ENCODE peak calls at places on chromosome 14, in nine cellular contexts. U is stimulated activated naive CD8-positive, alpha-beta T cell treated with anti-CD3 and anti-CD28 coated beads, Interleukin-15, Interleukin-2, amounts not matched to agents 100 U/mL and 50 U/mL, for 24 hours; W is EH; C is activated CD8-positive, alpha-beta T cell treated with anti-CD3 and anti-CD28 coated beads for 36 hours; X is keratinocyte; N is GM04504; M is PC-3; R is mucosa of descending colon; Y is AG10803. T is an unnamed sample.
A peak's percentile ranks its signal among the peaks of the same experiment; 100 is the strongest.

GRCh38 chr14:53390008-53390407 is 236.9 kb upstream of the DDHD1 start:
- DNase-seq in U (no peak), W (no peak), C (no peak), X (peak; percentile 53), N (no peak), M (no peak), R (no peak), Y (no peak), T (no peak)

GRCh38 chr14:68995731-68996130 is 16.6 kb upstream of the ACTN1 start:
- DNase-seq in U (no peak), W (no peak), C (no peak), X (no peak), N (no peak), M (no peak), R (no peak), Y (no peak), T (no peak)

GRCh38 chr14:35806006-35806907 is 2.8 kb downstream of the RALGAPA1 start:
- DNase-seq in U (no peak), W (no peak), C (no peak), X (no peak), N (no peak), M (no peak), R (no peak), Y (no peak), T (no peak)

GRCh38 chr14:71319646-71320045 is 412.4 kb downstream of the PCNX1 start:
- DNase-seq in U (no peak), W (peak; percentile 45), C (peak; percentile 13), X (no peak), N (no peak), M (peak; percentile 36), R (no peak), Y (peak; percentile 22), T (no peak)

GRCh38 chr14:99387880-99388279 is 92.8 kb downstream of the SETD3 start:
- DNase-seq in U (no peak), W (peak; percentile 4), C (no peak), X (no peak), N (no peak), M (no peak), R (no peak), Y (no peak), T (no peak)

GRCh38 chr14:37894463-37894862 is 299.0 kb downstream of the TTC6 start:
- DNase-seq in U (no peak), W (no peak), C (no peak), X (no peak), N (no peak), M (no peak), R (no peak), Y (no peak), T (no peak)

GRCh38 chr14:52351561-52352491 is 37.7 kb downstream of the PTGER2 start:
- DNase-seq in U (peak; percentile 47), W (peak; percentile 86), C (peak; percentile 78), X (no peak), N (peak; percentile 78), M (peak; percentile 57), R (peak; percentile 44), Y (peak; percentile 81), T (peak; percentile 53)

GRCh38 chr14:67940894-67941455 is 121.4 kb downstream of the RAD51B start:
- DNase-seq in U (no peak), W (peak; percentile 88), C (no peak), X (no peak), N (peak; percentile 58), M (peak; percentile 27), R (no peak), Y (peak; percentile 92), T (no peak)

GRCh38 chr14:98182385-98183055 is 1089.5 kb downstream of the BCL11B start:
- DNase-seq in U (peak; percentile 76), W (no peak), C (peak; percentile 83), X (peak; percentile 54), N (no peak), M (peak; percentile 3), R (no peak), Y (no peak), T (peak; percentile 82)

GRCh38 chr14:81535399-81536124 is 1.9 kb upstream of the SEL1L start:
- DNase-seq in U (no peak), W (no peak), C (no peak), X (no peak), N (no peak), M (no peak), R (no peak), Y (no peak), T (no peak)

GRCh38 chr14:104546591-104547309 is 32.8 kb upstream of the C14orf180 start:
- DNase-seq in U (no peak), W (no peak), C (no peak), X (no peak), N (no peak), M (no peak), R (peak; percentile 17), Y (no peak), T (no peak)

GRCh38 chr14:65238456-65238855 is 136.1 kb upstream of the MAX start:
- DNase-seq in U (no peak), W (peak; percentile 92), C (no peak), X (no peak), N (peak; percentile 79), M (peak; percentile 82), R (no peak), Y (peak; percentile 94), T (no peak)

GRCh38 chr14:24143511-24143910 is 2.1 kb upstream of the EMC9 start:
- DNase-seq in U (no peak), W (peak; percentile 22), C (no peak), X (no peak), N (no peak), M (no peak), R (no peak), Y (peak; percentile 36), T (no peak)

GRCh38 chr14:70887207-70888150 is 19.8 kb upstream of the PCNX1 start:
- DNase-seq in U (no peak), W (peak; percentile 67), C (no peak), X (no peak), N (no peak), M (no peak), R (no peak), Y (peak; percentile 77), T (peak; percentile 25)

GRCh38 chr14:71117839-71118743 is 210.8 kb downstream of the PCNX1 start:
- DNase-seq in U (no peak), W (peak; percentile 94), C (no peak), X (peak; percentile 88), N (no peak), M (peak; percentile 95), R (no peak), Y (peak; percentile 57), T (peak; percentile 23)

GRCh38 chr14:66088661-66089060 is 397.5 kb upstream of the CCDC196 start:
- DNase-seq in U (no peak), W (no peak), C (no peak), X (no peak), N (no peak), M (no peak), R (no peak), Y (peak; percentile 80), T (no peak)

GRCh38 chr14:36430662-36431084 is 89.4 kb downstream of the NKX2-1 start:
- DNase-seq in U (no peak), W (no peak), C (no peak), X (no peak), N (no peak), M (no peak), R (no peak), Y (no peak), T (no peak)

GRCh38 chr14:88793259-88793625 is 489 bp upstream of the EML5 start:
- DNase-seq in U (peak; percentile 8), W (no peak), C (no peak), X (no peak), N (no peak), M (no peak), R (no peak), Y (no peak), T (no peak)

GRCh38 chr14:55749201-55749812 is 169.3 kb downstream of the KTN1 start:
- DNase-seq in U (no peak), W (peak; percentile 8), C (no peak), X (no peak), N (no peak), M (peak; percentile 79), R (no peak), Y (peak; percentile 5), T (no peak)

GRCh38 chr14:56855891-56856461 is 45.7 kb upstream of the OTX2 start:
- DNase-seq in U (no peak), W (no peak), C (no peak), X (no peak), N (no peak), M (no peak), R (peak; percentile 65), Y (no peak), T (no peak)

GRCh38 chr14:46325157-46325556 is 326.4 kb downstream of the RPL10L start:
- DNase-seq in U (no peak), W (no peak), C (no peak), X (no peak), N (no peak), M (no peak), R (no peak), Y (no peak), T (no peak)

GRCh38 chr14:100610511-100611217 is 23.4 kb upstream of the BEGAIN start:
- DNase-seq in U (no peak), W (no peak), C (no peak), X (no peak), N (no peak), M (peak; percentile 70), R (no peak), Y (peak; percentile 11), T (no peak)

GRCh38 chr14:65321370-65321875 is 91.1 kb upstream of the FUT8 start:
- DNase-seq in U (peak; percentile 34), W (peak; percentile 82), C (peak; percentile 50), X (no peak), N (no peak), M (peak; percentile 98), R (no peak), Y (no peak), T (peak; percentile 38)

GRCh38 chr14:33979613-33980276 is 28.9 kb upstream of the EGLN3 start:
- DNase-seq in U (no peak), W (no peak), C (no peak), X (no peak), N (no peak), M (no peak), R (no peak), Y (no peak), T (no peak)

GRCh38 chr14:52333823-52334657 is 19.9 kb downstream of the PTGER2 start:
- DNase-seq in U (no peak), W (peak; percentile 29), C (no peak), X (no peak), N (no peak), M (no peak), R (no peak), Y (no peak), T (no peak)